ENCODE peak calls at places on chromosomes 12 and 14, in four cellular contexts. One of them, this sample, is unnamed.

GRCh38 chr12:6229823-6230222 is 29.6 kb downstream of the CD9 start:
- DNase-seq in K562: no peak
- DNase-seq in HL-60: peak; percentile 83
- DNase-seq in GM12878: no peak
- DNase-seq in this sample: no peak

GRCh38 chr12:113359939-113360748 is 1.8 kb downstream of the PLBD2 start:
- DNase-seq in K562: no peak
- DNase-seq in HL-60: no peak
- DNase-seq in GM12878: no peak
- DNase-seq in this sample: no peak

GRCh38 chr12:52432559-52433207 is 1.5 kb downstream of the KRT75 start:
- DNase-seq in K562: no peak
- DNase-seq in HL-60: no peak
- DNase-seq in GM12878: no peak
- DNase-seq in this sample: no peak

GRCh38 chr14:54213531-54213930 is 183.3 kb upstream of the CDKN3 start:
- DNase-seq in K562: no peak
- DNase-seq in HL-60: no peak
- DNase-seq in GM12878: no peak
- DNase-seq in this sample: no peak

GRCh38 chr14:32166029-32166428 is 35.8 kb upstream of the RNU6-7 start:
- DNase-seq in K562: no peak
- DNase-seq in HL-60: no peak
- DNase-seq in GM12878: no peak
- DNase-seq in this sample: no peak

GRCh38 chr12:42332301-42332894 is 6.4 kb downstream of the PPHLN1 start:
- DNase-seq in K562: no peak
- DNase-seq in HL-60: peak; percentile 35
- DNase-seq in GM12878: no peak
- DNase-seq in this sample: no peak

GRCh38 chr12:90653051-90653450 is 301.9 kb downstream of the CCER1 start:
- DNase-seq in K562: no peak
- DNase-seq in HL-60: no peak
- DNase-seq in GM12878: no peak
- DNase-seq in this sample: no peak

GRCh38 chr14:64544607-64545312 is 4.2 kb downstream of the HSPA2 start:
- DNase-seq in K562: no peak
- DNase-seq in HL-60: no peak
- DNase-seq in GM12878: no peak
- DNase-seq in this sample: no peak

DNA sequence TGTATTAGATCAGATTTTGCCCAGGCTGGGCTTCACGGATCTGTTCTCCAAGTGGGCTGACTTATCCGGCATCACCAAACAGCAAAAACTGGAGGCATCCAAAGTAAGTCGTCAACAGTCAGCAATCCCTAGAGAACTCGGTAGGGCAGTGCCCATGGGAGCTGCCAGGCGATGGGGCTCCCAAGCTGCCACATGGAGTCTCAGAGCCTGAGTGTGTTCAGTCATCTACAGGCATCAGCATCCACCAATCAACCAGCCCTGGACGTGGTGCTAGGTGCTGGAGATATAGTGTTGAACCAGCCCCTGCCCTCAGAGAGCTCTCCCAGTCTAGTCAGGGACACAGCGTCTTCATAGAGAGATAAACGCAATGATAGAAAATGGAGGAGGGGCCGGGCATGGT is 6.9 kb downstream of the SERPINA4 start:
- DNase-seq in K562: no peak
- DNase-seq in HL-60: no peak
- DNase-seq in GM12878: no peak
- DNase-seq in this sample: no peak
- TF ChIP-seq POLR2AphosphoS5 in K562: no peak
- TF ChIP-seq POLR2AphosphoS5 in HL-60: no peak
- TF ChIP-seq POLR2AphosphoS5 in GM12878: no peak
- TF ChIP-seq POLR2AphosphoS5 in this sample: no peak

GRCh38 chr14:21749306-21749868 is 75.8 kb upstream of the OR4E1 start:
- DNase-seq in K562: no peak
- DNase-seq in HL-60: no peak
- DNase-seq in GM12878: no peak
- DNase-seq in this sample: no peak

DNA sequence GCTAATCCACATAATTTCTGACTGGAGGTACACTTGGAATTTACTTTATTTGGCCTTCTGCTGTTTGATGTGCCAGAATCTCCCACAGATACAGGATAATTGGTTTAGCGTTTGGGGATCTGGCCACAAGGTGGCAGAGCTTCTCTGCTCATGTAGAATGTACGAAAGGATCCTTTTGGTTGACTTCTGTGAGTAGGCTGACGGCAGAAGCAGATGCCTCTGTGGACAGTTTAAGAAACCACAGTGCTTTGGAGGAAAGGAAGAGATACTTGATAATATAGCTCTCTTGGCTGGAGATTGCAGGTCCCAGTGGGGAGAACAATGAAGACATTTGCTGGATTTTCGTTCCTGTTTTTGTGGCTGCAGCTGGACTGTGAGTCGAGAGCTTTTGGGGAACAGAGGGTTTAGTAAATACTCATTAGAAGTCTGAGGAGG is 75.3 kb upstream of the OR4E1 start:
- DNase-seq in K562: no peak
- DNase-seq in HL-60: peak; percentile 57
- DNase-seq in GM12878: no peak
- DNase-seq in this sample: no peak
- TF ChIP-seq SPI1 in K562: no peak
- TF ChIP-seq SPI1 in HL-60: no peak
- TF ChIP-seq SPI1 in GM12878: no peak
- TF ChIP-seq SPI1 in this sample: no peak

DNA sequence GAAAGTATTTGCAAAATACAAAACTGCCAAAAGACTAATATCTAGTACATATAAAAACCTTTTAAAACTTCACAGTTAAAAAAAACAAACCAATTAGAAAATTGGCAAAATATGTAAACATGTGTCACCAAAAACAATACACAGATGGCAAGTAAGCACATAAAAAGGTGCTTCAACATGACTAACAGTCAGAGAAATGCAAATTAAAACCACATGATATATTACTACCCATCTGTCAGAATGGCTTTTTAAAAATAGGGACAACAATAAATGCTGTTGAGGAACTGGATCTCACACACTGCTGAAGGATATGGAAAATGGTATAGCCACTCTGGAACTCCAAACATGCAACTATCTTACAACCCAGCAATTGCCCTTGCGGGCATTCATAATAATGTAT is 1153.6 kb downstream of the FLRT2 start:
- DNase-seq in K562: no peak
- DNase-seq in HL-60: no peak
- DNase-seq in GM12878: no peak
- DNase-seq in this sample: no peak
- TF ChIP-seq POLR2AphosphoS5 in K562: no peak
- TF ChIP-seq POLR2AphosphoS5 in HL-60: no peak
- TF ChIP-seq POLR2AphosphoS5 in GM12878: no peak
- TF ChIP-seq POLR2AphosphoS5 in this sample: no peak

GRCh38 chr12:119842380-119842779 is 34.7 kb downstream of the CIT start:
- DNase-seq in K562: no peak
- DNase-seq in HL-60: no peak
- DNase-seq in GM12878: no peak
- DNase-seq in this sample: no peak

GRCh38 chr12:119843100-119843499 is 34.0 kb downstream of the CIT start:
- DNase-seq in K562: no peak
- DNase-seq in HL-60: no peak
- DNase-seq in GM12878: no peak
- DNase-seq in this sample: no peak

GRCh38 chr12:119839201-119839600 is 37.9 kb downstream of the CIT start:
- DNase-seq in K562: no peak
- DNase-seq in HL-60: no peak
- DNase-seq in GM12878: no peak
- DNase-seq in this sample: no peak

GRCh38 chr12:119840617-119841016 is 36.5 kb downstream of the CIT start:
- DNase-seq in K562: no peak
- DNase-seq in HL-60: no peak
- DNase-seq in GM12878: no peak
- DNase-seq in this sample: no peak

GRCh38 chr12:119841433-119842210 is 35.5 kb downstream of the CIT start:
- DNase-seq in K562: no peak
- DNase-seq in HL-60: no peak
- DNase-seq in GM12878: no peak
- DNase-seq in this sample: no peak
- TF ChIP-seq SPI1 in K562: no peak
- TF ChIP-seq SPI1 in HL-60: no peak
- TF ChIP-seq SPI1 in GM12878: no peak
- TF ChIP-seq SPI1 in this sample: no peak

GRCh38 chr12:128178551-128178950 is 88.4 kb upstream of the TMEM132C start:
- DNase-seq in K562: no peak
- DNase-seq in HL-60: no peak
- DNase-seq in GM12878: no peak
- DNase-seq in this sample: no peak
- TF ChIP-seq POLR2AphosphoS5 in K562: no peak
- TF ChIP-seq POLR2AphosphoS5 in HL-60: no peak
- TF ChIP-seq POLR2AphosphoS5 in GM12878: no peak
- TF ChIP-seq POLR2AphosphoS5 in this sample: no peak

GRCh38 chr14:103091041-103091882 is 3.3 kb upstream of the EXOC3L4 start:
- DNase-seq in K562: peak; percentile 94
- DNase-seq in HL-60: peak; percentile 47
- DNase-seq in GM12878: no peak
- DNase-seq in this sample: peak; percentile 98
- TF ChIP-seq SPI1 in K562: no peak
- TF ChIP-seq SPI1 in HL-60: no peak
- TF ChIP-seq SPI1 in GM12878: no peak
- TF ChIP-seq SPI1 in this sample: no peak

GRCh38 chr12:93060071-93060665 is 131.1 kb upstream of the EEA1 start:
- DNase-seq in K562: no peak
- DNase-seq in HL-60: no peak
- DNase-seq in GM12878: peak; percentile 57
- DNase-seq in this sample: peak; percentile 31

GRCh38 chr12:93061414-93062099 is 132.5 kb upstream of the EEA1 start:
- DNase-seq in K562: no peak
- DNase-seq in HL-60: no peak
- DNase-seq in GM12878: no peak
- DNase-seq in this sample: no peak

GRCh38 chr12:93060666-93061413 is 131.7 kb upstream of the EEA1 start:
- DNase-seq in K562: peak; percentile 46
- DNase-seq in HL-60: no peak
- DNase-seq in GM12878: peak; percentile 21
- DNase-seq in this sample: no peak

GRCh38 chr12:93059288-93059687 is 130.2 kb upstream of the EEA1 start:
- DNase-seq in K562: no peak
- DNase-seq in HL-60: no peak
- DNase-seq in GM12878: no peak
- DNase-seq in this sample: no peak

DNA sequence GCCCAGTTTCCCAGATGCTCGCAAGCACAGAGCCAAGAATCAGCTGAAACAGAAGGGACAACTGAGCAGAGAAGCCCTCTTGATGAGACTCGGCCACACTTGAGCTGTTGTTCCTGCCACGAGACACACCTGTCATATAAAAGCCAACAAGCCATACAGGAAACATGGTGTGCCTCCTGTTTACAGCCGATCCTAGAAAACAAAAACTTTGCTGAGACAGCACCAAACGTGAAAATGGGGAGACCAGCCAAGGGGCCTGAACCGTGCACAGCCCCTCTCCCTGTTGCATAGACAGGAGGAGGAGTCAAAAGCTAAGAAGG is 133.0 kb upstream of the EEA1 start:
- DNase-seq in K562: no peak
- DNase-seq in HL-60: no peak
- DNase-seq in GM12878: no peak
- DNase-seq in this sample: no peak
- TF ChIP-seq POLR2AphosphoS5 in K562: no peak
- TF ChIP-seq POLR2AphosphoS5 in HL-60: no peak
- TF ChIP-seq POLR2AphosphoS5 in GM12878: no peak
- TF ChIP-seq POLR2AphosphoS5 in this sample: no peak